ENCODE peak calls at places on chromosomes 12 and 14, in nine cellular contexts. One of them, this sample, is unnamed.

GRCh38 chr12:123532808-123533649 is 490 bp downstream of the RILPL1 start:
- DNase-seq in activated T-cell treated with anti-CD3 and anti-CD28 coated beads, Interleukin-2, amount 50 U/mL, for 24 hours: no peak
- DNase-seq in stimulated activated CD8-positive, alpha-beta memory T cell treated with anti-CD3 and anti-CD28 coated beads, Interleukin-7, amount 100 ng/mL, for 1 hour: no peak
- DNase-seq in DMS 273 treated with DMSO at 0.1 percent for 48 hours: no peak
- DNase-seq in GM04504: no peak
- DNase-seq in thoracic aorta: no peak
- DNase-seq in non-pigmented ciliary epithelial cell: no peak
- DNase-seq in Peyer's patch: no peak
- DNase-seq in HEK293T: peak; percentile 55
- DNase-seq in this sample: peak; percentile 28

GRCh38 chr14:53380041-53380440 is 226.9 kb upstream of the DDHD1 start:
- DNase-seq in Peyer's patch: no peak
- DNase-seq in DMS 273 treated with DMSO at 0.1 percent for 48 hours: no peak
- DNase-seq in non-pigmented ciliary epithelial cell: no peak
- DNase-seq in activated T-cell treated with anti-CD3 and anti-CD28 coated beads, Interleukin-2, amount 50 U/mL, for 24 hours: no peak
- DNase-seq in GM04504: no peak
- DNase-seq in thoracic aorta: no peak
- DNase-seq in HEK293T: no peak
- DNase-seq in stimulated activated CD8-positive, alpha-beta memory T cell treated with anti-CD3 and anti-CD28 coated beads, Interleukin-7, amount 100 ng/mL, for 1 hour: no peak
- DNase-seq in this sample: no peak

GRCh38 chr12:104682790-104683279 is 226.1 kb downstream of the CHST11 start:
- DNase-seq in activated T-cell treated with anti-CD3 and anti-CD28 coated beads, Interleukin-2, amount 50 U/mL, for 24 hours: peak; percentile 73
- DNase-seq in stimulated activated CD8-positive, alpha-beta memory T cell treated with anti-CD3 and anti-CD28 coated beads, Interleukin-7, amount 100 ng/mL, for 1 hour: peak; percentile 23
- DNase-seq in non-pigmented ciliary epithelial cell: no peak
- DNase-seq in Peyer's patch: peak; percentile 65
- DNase-seq in DMS 273 treated with DMSO at 0.1 percent for 48 hours: no peak
- DNase-seq in thoracic aorta: no peak
- DNase-seq in GM04504: no peak
- DNase-seq in HEK293T: no peak
- DNase-seq in this sample: no peak

GRCh38 chr12:53533476-53533875 is 26.2 kb upstream of the NPFF start:
- DNase-seq in non-pigmented ciliary epithelial cell: no peak
- DNase-seq in GM04504: no peak
- DNase-seq in Peyer's patch: no peak
- DNase-seq in HEK293T: no peak
- DNase-seq in stimulated activated CD8-positive, alpha-beta memory T cell treated with anti-CD3 and anti-CD28 coated beads, Interleukin-7, amount 100 ng/mL, for 1 hour: no peak
- DNase-seq in DMS 273 treated with DMSO at 0.1 percent for 48 hours: no peak
- DNase-seq in thoracic aorta: no peak
- DNase-seq in activated T-cell treated with anti-CD3 and anti-CD28 coated beads, Interleukin-2, amount 50 U/mL, for 24 hours: no peak
- DNase-seq in this sample: no peak

GRCh38 chr12:12926571-12927071 is 25.3 kb downstream of the GPRC5D start:
- DNase-seq in non-pigmented ciliary epithelial cell: no peak
- DNase-seq in thoracic aorta: no peak
- DNase-seq in DMS 273 treated with DMSO at 0.1 percent for 48 hours: no peak
- DNase-seq in Peyer's patch: no peak
- DNase-seq in activated T-cell treated with anti-CD3 and anti-CD28 coated beads, Interleukin-2, amount 50 U/mL, for 24 hours: no peak
- DNase-seq in GM04504: no peak
- DNase-seq in HEK293T: no peak
- DNase-seq in stimulated activated CD8-positive, alpha-beta memory T cell treated with anti-CD3 and anti-CD28 coated beads, Interleukin-7, amount 100 ng/mL, for 1 hour: no peak
- DNase-seq in this sample: no peak

GRCh38 chr14:71665157-71665556 is 267.1 kb upstream of the RGS6 start:
- DNase-seq in GM04504: peak; percentile 53
- DNase-seq in stimulated activated CD8-positive, alpha-beta memory T cell treated with anti-CD3 and anti-CD28 coated beads, Interleukin-7, amount 100 ng/mL, for 1 hour: no peak
- DNase-seq in thoracic aorta: no peak
- DNase-seq in Peyer's patch: no peak
- DNase-seq in HEK293T: no peak
- DNase-seq in activated T-cell treated with anti-CD3 and anti-CD28 coated beads, Interleukin-2, amount 50 U/mL, for 24 hours: no peak
- DNase-seq in DMS 273 treated with DMSO at 0.1 percent for 48 hours: no peak
- DNase-seq in non-pigmented ciliary epithelial cell: no peak
- DNase-seq in this sample: no peak

GRCh38 chr12:42862055-42862454 is 272.5 kb upstream of the PRICKLE1 start:
- DNase-seq in activated T-cell treated with anti-CD3 and anti-CD28 coated beads, Interleukin-2, amount 50 U/mL, for 24 hours: no peak
- DNase-seq in thoracic aorta: no peak
- DNase-seq in DMS 273 treated with DMSO at 0.1 percent for 48 hours: no peak
- DNase-seq in non-pigmented ciliary epithelial cell: peak; percentile 48
- DNase-seq in stimulated activated CD8-positive, alpha-beta memory T cell treated with anti-CD3 and anti-CD28 coated beads, Interleukin-7, amount 100 ng/mL, for 1 hour: no peak
- DNase-seq in GM04504: no peak
- DNase-seq in HEK293T: no peak
- DNase-seq in Peyer's patch: no peak
- DNase-seq in this sample: no peak

GRCh38 chr12:64006211-64006610 is 161.7 kb downstream of the SRGAP1 start:
- DNase-seq in HEK293T: no peak
- DNase-seq in DMS 273 treated with DMSO at 0.1 percent for 48 hours: peak; percentile 3
- DNase-seq in non-pigmented ciliary epithelial cell: peak; percentile 58
- DNase-seq in Peyer's patch: no peak
- DNase-seq in stimulated activated CD8-positive, alpha-beta memory T cell treated with anti-CD3 and anti-CD28 coated beads, Interleukin-7, amount 100 ng/mL, for 1 hour: no peak
- DNase-seq in thoracic aorta: no peak
- DNase-seq in GM04504: no peak
- DNase-seq in activated T-cell treated with anti-CD3 and anti-CD28 coated beads, Interleukin-2, amount 50 U/mL, for 24 hours: no peak
- DNase-seq in this sample: no peak

GRCh38 chr14:100856056-100856950 is 30.4 kb downstream of the MEG3 start:
- DNase-seq in stimulated activated CD8-positive, alpha-beta memory T cell treated with anti-CD3 and anti-CD28 coated beads, Interleukin-7, amount 100 ng/mL, for 1 hour: no peak
- DNase-seq in GM04504: no peak
- DNase-seq in DMS 273 treated with DMSO at 0.1 percent for 48 hours: no peak
- DNase-seq in non-pigmented ciliary epithelial cell: no peak
- DNase-seq in activated T-cell treated with anti-CD3 and anti-CD28 coated beads, Interleukin-2, amount 50 U/mL, for 24 hours: no peak
- DNase-seq in thoracic aorta: no peak
- DNase-seq in HEK293T: no peak
- DNase-seq in Peyer's patch: no peak
- DNase-seq in this sample: no peak

GRCh38 chr14:28831126-28831525 is 64.5 kb downstream of the FOXG1 start:
- DNase-seq in thoracic aorta: no peak
- DNase-seq in DMS 273 treated with DMSO at 0.1 percent for 48 hours: no peak
- DNase-seq in non-pigmented ciliary epithelial cell: no peak
- DNase-seq in stimulated activated CD8-positive, alpha-beta memory T cell treated with anti-CD3 and anti-CD28 coated beads, Interleukin-7, amount 100 ng/mL, for 1 hour: no peak
- DNase-seq in activated T-cell treated with anti-CD3 and anti-CD28 coated beads, Interleukin-2, amount 50 U/mL, for 24 hours: no peak
- DNase-seq in Peyer's patch: no peak
- DNase-seq in GM04504: no peak
- DNase-seq in HEK293T: no peak
- DNase-seq in this sample: no peak

GRCh38 chr12:71947645-71948105 is 9.0 kb downstream of the TPH2 start:
- DNase-seq in Peyer's patch: no peak
- DNase-seq in thoracic aorta: no peak
- DNase-seq in activated T-cell treated with anti-CD3 and anti-CD28 coated beads, Interleukin-2, amount 50 U/mL, for 24 hours: no peak
- DNase-seq in HEK293T: no peak
- DNase-seq in non-pigmented ciliary epithelial cell: no peak
- DNase-seq in DMS 273 treated with DMSO at 0.1 percent for 48 hours: peak; percentile 84
- DNase-seq in GM04504: no peak
- DNase-seq in stimulated activated CD8-positive, alpha-beta memory T cell treated with anti-CD3 and anti-CD28 coated beads, Interleukin-7, amount 100 ng/mL, for 1 hour: no peak
- DNase-seq in this sample: no peak

GRCh38 chr12:87690236-87690810 is 338.9 kb downstream of the C12orf50 start:
- DNase-seq in thoracic aorta: no peak
- DNase-seq in non-pigmented ciliary epithelial cell: no peak
- DNase-seq in GM04504: no peak
- DNase-seq in stimulated activated CD8-positive, alpha-beta memory T cell treated with anti-CD3 and anti-CD28 coated beads, Interleukin-7, amount 100 ng/mL, for 1 hour: no peak
- DNase-seq in DMS 273 treated with DMSO at 0.1 percent for 48 hours: no peak
- DNase-seq in HEK293T: no peak
- DNase-seq in activated T-cell treated with anti-CD3 and anti-CD28 coated beads, Interleukin-2, amount 50 U/mL, for 24 hours: no peak
- DNase-seq in Peyer's patch: no peak
- DNase-seq in this sample: no peak

GRCh38 chr12:5487971-5488955 is 56.4 kb downstream of the NTF3 start:
- DNase-seq in non-pigmented ciliary epithelial cell: no peak
- DNase-seq in stimulated activated CD8-positive, alpha-beta memory T cell treated with anti-CD3 and anti-CD28 coated beads, Interleukin-7, amount 100 ng/mL, for 1 hour: no peak
- DNase-seq in Peyer's patch: no peak
- DNase-seq in GM04504: no peak
- DNase-seq in DMS 273 treated with DMSO at 0.1 percent for 48 hours: no peak
- DNase-seq in activated T-cell treated with anti-CD3 and anti-CD28 coated beads, Interleukin-2, amount 50 U/mL, for 24 hours: no peak
- DNase-seq in thoracic aorta: no peak
- DNase-seq in HEK293T: no peak
- DNase-seq in this sample: no peak